ENCODE peak calls at places on chromosomes 11 and 22, in seven cellular contexts. S, F, G, H, A, X and Z are unnamed samples.
A peak's percentile ranks its signal among the peaks of the same experiment; 100 is the strongest.

GRCh38 chr11:112166561-112166960 is 611 bp upstream of the TEX12 start:
- DNase-seq in H (peak; percentile 51), A (no peak), S (no peak), X (no peak), G (no peak), F (no peak), Z (no peak)

GRCh38 chr11:77107950-77108349 is 5.3 kb downstream of the OMP start:
- DNase-seq in S (peak; percentile 85), G (no peak), F (no peak), A (peak; percentile 69), H (peak; percentile 60), X (peak; percentile 87), Z (peak; percentile 67)

GRCh38 chr11:64036081-64037026 is 623 bp downstream of the FLRT1 start:
- DNase-seq in X (peak; percentile 74), H (no peak), G (no peak), A (peak; percentile 64), F (no peak), S (peak; percentile 54), Z (peak; percentile 68)

GRCh38 chr11:128297111-128297651 is 290.2 kb downstream of the ETS1 start:
- DNase-seq in G (no peak), F (no peak), S (peak; percentile 37), A (no peak), H (no peak), X (no peak), Z (peak; percentile 67)

GRCh38 chr11:73156114-73156513 is 14.0 kb upstream of the FCHSD2 start:
- DNase-seq in G (no peak), F (no peak), S (no peak), H (no peak), X (no peak), A (no peak), Z (no peak)

GRCh38 chr11:95283653-95284052 is 52.7 kb upstream of the SESN3 start:
- DNase-seq in X (no peak), H (no peak), A (no peak), G (no peak), F (no peak), S (peak; percentile 44), Z (no peak)

GRCh38 chr11:112173152-112173551 is 2.2 kb upstream of the BCO2 start:
- DNase-seq in X (no peak), S (no peak), F (no peak), A (peak; percentile 55), H (no peak), G (no peak), Z (no peak)

GRCh38 chr11:62889126-62889483 is 8.4 kb downstream of the SLC3A2 start:
- DNase-seq in A (no peak), F (no peak), H (no peak), G (no peak), X (no peak), S (no peak), Z (no peak)

GRCh38 chr11:64918056-64918455 is 1.0 kb upstream of the ATG2A start:
- DNase-seq in A (no peak), S (peak; percentile 68), X (no peak), G (no peak), H (peak; percentile 16), F (no peak), Z (peak; percentile 45)

GRCh38 chr11:59801981-59802638 is 8.5 kb downstream of the MRPL16 start:
- DNase-seq in G (no peak), S (no peak), A (no peak), F (no peak), H (no peak), X (no peak), Z (peak; percentile 44)

GRCh38 chr11:41522391-41522790 is 62.9 kb upstream of the LRRC4C start:
- DNase-seq in A (no peak), H (no peak), G (no peak), X (no peak), S (no peak), F (no peak), Z (peak; percentile 86)

GRCh38 chr22:45648320-45649070 is 23.1 kb upstream of the ATXN10 start:
- DNase-seq in F (no peak), G (no peak), X (no peak), A (no peak), H (no peak), S (no peak), Z (no peak)

GRCh38 chr11:96199563-96200025 is 143.4 kb downstream of the MAML2 start:
- DNase-seq in G (no peak), S (peak; percentile 87), A (no peak), X (no peak), F (no peak), H (no peak), Z (peak; percentile 62)

GRCh38 chr11:15006139-15006759 is 34.1 kb upstream of the CALCA start:
- DNase-seq in F (no peak), G (peak; percentile 39), A (no peak), H (peak; percentile 46), X (no peak), S (peak; percentile 61), Z (no peak)

GRCh38 chr11:44842219-44842618 is 108.5 kb downstream of the TP53I11 start:
- DNase-seq in A (no peak), S (peak; percentile 63), X (no peak), H (no peak), G (no peak), F (no peak), Z (peak; percentile 52)

GRCh38 chr11:132077416-132077815 is 707.0 kb downstream of the NTM start:
- DNase-seq in X (no peak), A (no peak), F (no peak), S (no peak), H (no peak), G (no peak), Z (no peak)

GRCh38 chr11:102244681-102245409 is 72.4 kb upstream of the BIRC3 start:
- DNase-seq in F (no peak), G (no peak), S (peak; percentile 78), X (no peak), H (no peak), A (no peak), Z (peak; percentile 42)

GRCh38 chr22:38135133-38135706 is 24.7 kb upstream of the BAIAP2L2 start:
- DNase-seq in F (no peak), S (peak; percentile 83), H (no peak), G (no peak), X (no peak), A (no peak), Z (peak; percentile 74)

GRCh38 chr11:102007567-102008437 is 39.4 kb upstream of the CFAP300 start:
- DNase-seq in F (no peak), S (peak; percentile 66), G (peak; percentile 15), X (no peak), H (peak; percentile 88), A (no peak), Z (no peak)

GRCh38 chr11:62337682-62338181 is 484 bp downstream of the ASRGL1 start:
- DNase-seq in X (peak; percentile 41), F (no peak), G (peak; percentile 37), S (peak; percentile 23), A (no peak), H (no peak), Z (peak; percentile 19)

GRCh38 chr11:69200331-69201047 is 44.8 kb downstream of the SMIM38 start:
- DNase-seq in H (no peak), X (no peak), A (peak; percentile 69), S (no peak), F (no peak), G (no peak), Z (peak; percentile 66)

DNA sequence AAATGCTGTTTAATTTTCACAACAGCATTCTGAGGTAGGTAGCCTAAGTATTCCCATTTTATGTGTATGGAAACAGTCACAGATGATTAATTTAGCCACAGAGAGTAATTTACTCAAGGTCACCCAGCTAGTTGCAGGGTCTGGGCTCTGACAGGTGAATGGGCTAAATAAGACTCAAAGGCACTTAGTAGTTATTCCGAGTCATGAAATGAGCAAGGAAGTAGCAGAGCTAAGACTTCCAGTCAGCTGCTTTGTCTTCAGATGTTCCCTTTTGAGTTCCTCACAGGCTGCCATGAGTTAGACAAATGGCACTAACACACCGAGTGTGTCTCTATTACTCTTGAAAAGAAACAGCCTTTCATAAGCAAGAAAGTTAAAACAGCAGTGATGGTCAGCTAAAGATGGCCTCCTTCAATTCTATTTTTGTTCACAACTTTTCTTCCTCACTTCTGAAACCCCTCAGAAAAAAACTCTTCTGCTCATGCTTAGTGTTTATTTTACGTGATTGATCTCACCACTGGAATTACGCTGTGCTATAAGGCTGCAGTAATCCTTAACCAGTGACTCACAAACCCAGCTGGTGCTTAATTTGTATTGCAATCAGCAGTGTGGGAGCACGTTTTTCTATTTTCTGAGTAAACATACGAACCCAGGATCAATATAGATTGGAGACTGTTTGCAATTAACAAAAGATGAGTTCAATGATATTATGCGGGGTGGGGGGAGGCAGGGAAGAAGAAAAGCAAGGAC is 389.2 kb downstream of the AASDHPPT start:
- DNase-seq in G (no peak), A (no peak), H (peak; percentile 36), X (no peak), F (no peak), S (peak; percentile 94), Z (peak; percentile 27)
- H3K4me1 ChIP-seq in G (no peaks in the 10 kb centered on the region), A (no peaks in the 10 kb centered on the region), H (peaks cover 55% of the 10 kb centered on the region), X (peaks cover 11% of the 10 kb centered on the region), F (no peaks in the 10 kb centered on the region), S (no peaks in the 10 kb centered on the region), Z (peaks cover 47% of the 10 kb centered on the region)

GRCh38 chr22:23033116-23033905 is 37.0 kb upstream of the GNAZ start:
- DNase-seq in H (no peak), A (no peak), G (no peak), S (no peak), F (no peak), X (no peak), Z (no peak)

GRCh38 chr22:23032681-23033080 is 37.6 kb upstream of the GNAZ start:
- DNase-seq in S (no peak), X (no peak), F (no peak), G (no peak), H (no peak), A (no peak), Z (no peak)

GRCh38 chr22:23034621-23035556 is 35.4 kb upstream of the GNAZ start:
- DNase-seq in A (no peak), X (no peak), F (no peak), S (no peak), G (peak; percentile 87), H (no peak), Z (no peak)

GRCh38 chr22:23029521-23030228 is 40.6 kb upstream of the GNAZ start:
- DNase-seq in H (no peak), S (no peak), X (no peak), G (peak; percentile 44), A (no peak), F (no peak), Z (no peak)

DNA sequence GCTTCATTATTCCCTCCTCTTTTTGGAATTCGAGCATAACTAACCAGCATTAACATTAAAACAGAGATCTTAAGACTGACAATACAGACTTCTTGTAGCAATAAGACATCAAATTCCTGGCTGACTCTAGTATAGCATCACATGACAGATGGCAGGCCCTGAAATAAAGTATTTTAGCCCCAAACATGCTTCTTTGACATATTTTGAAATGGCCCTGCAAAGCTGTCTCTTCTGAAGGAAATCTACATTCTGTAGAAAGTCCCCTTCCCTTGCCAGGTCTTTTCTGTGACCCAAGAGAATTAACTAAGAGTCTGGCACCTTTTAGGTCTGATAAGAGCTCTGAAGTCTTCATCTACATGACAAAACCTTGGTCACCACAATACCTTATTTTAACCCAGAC is 38.5 kb upstream of the GNAZ start:
- DNase-seq in A (no peak), F (no peak), X (no peak), S (no peak), G (no peak), H (no peak), Z (no peak)
- H3K4me3 ChIP-seq in A (no peak overlapping the region), F (no peak overlapping the region), X (no peak overlapping the region), S (no peak overlapping the region), G (no peak overlapping the region), H (no peak overlapping the region), Z (no peak overlapping the region)

GRCh38 chr22:36192601-36193000 is 9.0 kb downstream of the APOL4 start:
- DNase-seq in X (no peak), G (no peak), S (no peak), A (no peak), H (no peak), F (no peak), Z (peak; percentile 51)
- H3K36me3 ChIP-seq in X (no peaks in the 10 kb centered on the region), G (peaks cover 21% of the 10 kb centered on the region), S (no peaks in the 10 kb centered on the region), A (no peaks in the 10 kb centered on the region), H (no peaks in the 10 kb centered on the region), F (no peaks in the 10 kb centered on the region), Z (no peaks in the 10 kb centered on the region)

GRCh38 chr22:29700206-29700948 is 19.4 kb upstream of the CABP7 start:
- DNase-seq in H (no peak), X (no peak), G (no peak), A (no peak), S (no peak), F (no peak), Z (no peak)
- H3K4me1 ChIP-seq in H (peaks cover 40% of the 10 kb centered on the region), X (no peaks in the 10 kb centered on the region), G (peaks cover 36% of the 10 kb centered on the region), A (peaks cover 13% of the 10 kb centered on the region), S (peaks cover 47% of the 10 kb centered on the region), F (peaks cover 57% of the 10 kb centered on the region), Z (peaks cover 7% of the 10 kb centered on the region)